ENCODE peak calls at places on chromosomes 2 and 18, in nine cellular contexts. One of them, this sample, is unnamed.
A peak's percentile ranks its signal among the peaks of the same experiment; 100 is the strongest.

GRCh38 chr2:40168032-40168431 is 283.9 kb downstream of the SLC8A1 start:
- DNase-seq in effector memory CD4-positive, alpha-beta T cell: no peak
- DNase-seq in K562: no peak
- DNase-seq in fibroblast of lung: no peak
- DNase-seq in neuronal stem cell: no peak
- DNase-seq in GM23248: no peak
- DNase-seq in CD8-positive, alpha-beta T cell: no peak
- DNase-seq in body of pancreas: no peak
- DNase-seq in left ventricle myocardium inferior: no peak
- DNase-seq in this sample: peak; percentile 16

GRCh38 chr2:215619989-215620388 is 184.1 kb upstream of the FN1 start:
- DNase-seq in effector memory CD4-positive, alpha-beta T cell: no peak
- DNase-seq in K562: peak; percentile 86
- DNase-seq in fibroblast of lung: no peak
- DNase-seq in neuronal stem cell: no peak
- DNase-seq in GM23248: peak; percentile 34
- DNase-seq in CD8-positive, alpha-beta T cell: no peak
- DNase-seq in body of pancreas: peak; percentile 33
- DNase-seq in left ventricle myocardium inferior: peak; percentile 53
- DNase-seq in this sample: peak; percentile 58

GRCh38 chr2:38720613-38721241 is 30.4 kb downstream of the SRSF7 start:
- DNase-seq in effector memory CD4-positive, alpha-beta T cell: no peak
- DNase-seq in K562: peak; percentile 55
- DNase-seq in fibroblast of lung: peak; percentile 100
- DNase-seq in neuronal stem cell: no peak
- DNase-seq in GM23248: peak; percentile 99
- DNase-seq in CD8-positive, alpha-beta T cell: no peak
- DNase-seq in body of pancreas: peak; percentile 66
- DNase-seq in left ventricle myocardium inferior: peak; percentile 81
- DNase-seq in this sample: no peak

GRCh38 chr2:176140520-176141317 is 10.6 kb upstream of the HOXD4 start:
- DNase-seq in effector memory CD4-positive, alpha-beta T cell: peak; percentile 15
- DNase-seq in K562: peak; percentile 86
- DNase-seq in fibroblast of lung: peak; percentile 64
- DNase-seq in neuronal stem cell: peak; percentile 84
- DNase-seq in GM23248: peak; percentile 89
- DNase-seq in CD8-positive, alpha-beta T cell: peak; percentile 79
- DNase-seq in body of pancreas: peak; percentile 58
- DNase-seq in left ventricle myocardium inferior: peak; percentile 59
- DNase-seq in this sample: no peak

GRCh38 chr2:26178746-26179436 is 6.0 kb downstream of the GAREM2 start:
- DNase-seq in effector memory CD4-positive, alpha-beta T cell: no peak
- DNase-seq in K562: peak; percentile 44
- DNase-seq in fibroblast of lung: no peak
- DNase-seq in neuronal stem cell: peak; percentile 30
- DNase-seq in GM23248: peak; percentile 46
- DNase-seq in CD8-positive, alpha-beta T cell: no peak
- DNase-seq in body of pancreas: peak; percentile 39
- DNase-seq in left ventricle myocardium inferior: peak; percentile 33
- DNase-seq in this sample: peak; percentile 40

GRCh38 chr2:10120938-10121574 is 1.5 kb upstream of the RRM2 start:
- DNase-seq in effector memory CD4-positive, alpha-beta T cell: no peak
- DNase-seq in K562: peak; percentile 53
- DNase-seq in fibroblast of lung: peak; percentile 25
- DNase-seq in neuronal stem cell: no peak
- DNase-seq in GM23248: peak; percentile 45
- DNase-seq in CD8-positive, alpha-beta T cell: no peak
- DNase-seq in body of pancreas: no peak
- DNase-seq in left ventricle myocardium inferior: no peak
- DNase-seq in this sample: peak; percentile 33

GRCh38 chr18:63905361-63905760 is 2.4 kb upstream of the SERPINB10 start:
- DNase-seq in effector memory CD4-positive, alpha-beta T cell: no peak
- DNase-seq in K562: no peak
- DNase-seq in fibroblast of lung: no peak
- DNase-seq in neuronal stem cell: no peak
- DNase-seq in GM23248: no peak
- DNase-seq in CD8-positive, alpha-beta T cell: no peak
- DNase-seq in body of pancreas: no peak
- DNase-seq in left ventricle myocardium inferior: no peak
- DNase-seq in this sample: no peak

GRCh38 chr2:178072383-178073301 is at the start of gene PDE11A:
- DNase-seq in effector memory CD4-positive, alpha-beta T cell: no peak
- DNase-seq in K562: peak; percentile 96
- DNase-seq in fibroblast of lung: peak; percentile 89
- DNase-seq in neuronal stem cell: peak; percentile 63
- DNase-seq in GM23248: peak; percentile 93
- DNase-seq in CD8-positive, alpha-beta T cell: no peak
- DNase-seq in body of pancreas: peak; percentile 96
- DNase-seq in left ventricle myocardium inferior: peak; percentile 72
- DNase-seq in this sample: peak; percentile 89

GRCh38 chr2:238883315-238884004 is 35.6 kb downstream of the TWIST2 start:
- DNase-seq in effector memory CD4-positive, alpha-beta T cell: no peak
- DNase-seq in K562: no peak
- DNase-seq in fibroblast of lung: peak; percentile 65
- DNase-seq in neuronal stem cell: no peak
- DNase-seq in GM23248: peak; percentile 64
- DNase-seq in CD8-positive, alpha-beta T cell: no peak
- DNase-seq in body of pancreas: no peak
- DNase-seq in left ventricle myocardium inferior: no peak
- DNase-seq in this sample: no peak

GRCh38 chr2:1676091-1676912 is 68.0 kb downstream of the PXDN start:
- DNase-seq in effector memory CD4-positive, alpha-beta T cell: no peak
- DNase-seq in K562: no peak
- DNase-seq in fibroblast of lung: no peak
- DNase-seq in neuronal stem cell: no peak
- DNase-seq in GM23248: no peak
- DNase-seq in CD8-positive, alpha-beta T cell: peak; percentile 35
- DNase-seq in body of pancreas: no peak
- DNase-seq in left ventricle myocardium inferior: no peak
- DNase-seq in this sample: no peak

GRCh38 chr2:118599141-118599540 is 248.3 kb downstream of the EN1 start:
- DNase-seq in effector memory CD4-positive, alpha-beta T cell: no peak
- DNase-seq in K562: no peak
- DNase-seq in fibroblast of lung: no peak
- DNase-seq in neuronal stem cell: no peak
- DNase-seq in GM23248: no peak
- DNase-seq in CD8-positive, alpha-beta T cell: no peak
- DNase-seq in body of pancreas: no peak
- DNase-seq in left ventricle myocardium inferior: no peak
- DNase-seq in this sample: no peak

GRCh38 chr2:162123806-162124758 is 28.0 kb downstream of the GCG start:
- DNase-seq in effector memory CD4-positive, alpha-beta T cell: no peak
- DNase-seq in K562: peak; percentile 67
- DNase-seq in fibroblast of lung: peak; percentile 29
- DNase-seq in neuronal stem cell: peak; percentile 59
- DNase-seq in GM23248: peak; percentile 54
- DNase-seq in CD8-positive, alpha-beta T cell: no peak
- DNase-seq in body of pancreas: no peak
- DNase-seq in left ventricle myocardium inferior: no peak
- DNase-seq in this sample: no peak

DNA sequence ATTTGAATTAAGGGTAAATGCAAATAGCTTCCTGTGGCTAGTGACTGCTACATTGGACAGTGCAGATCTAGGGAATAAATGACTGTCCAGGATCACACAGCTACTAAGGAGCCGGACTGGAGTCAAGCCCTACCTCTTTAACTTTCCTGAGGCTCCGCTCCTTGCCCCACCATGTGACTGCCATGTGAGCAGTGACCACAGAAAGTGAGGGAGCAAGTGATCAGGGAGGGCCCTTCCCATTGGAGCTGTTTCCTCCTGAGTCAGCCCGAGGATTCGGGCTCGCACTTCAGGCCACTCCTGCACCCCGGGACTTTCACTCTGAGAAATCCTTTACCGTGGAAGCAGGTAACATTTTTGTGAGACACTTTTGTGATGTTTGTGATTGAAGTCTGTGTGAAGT is 198.0 kb downstream of the ANKRD30B start:
- DNase-seq in effector memory CD4-positive, alpha-beta T cell: no peak
- DNase-seq in K562: no peak
- DNase-seq in fibroblast of lung: no peak
- DNase-seq in neuronal stem cell: no peak
- DNase-seq in GM23248: peak; percentile 6
- DNase-seq in CD8-positive, alpha-beta T cell: no peak
- DNase-seq in body of pancreas: no peak
- DNase-seq in left ventricle myocardium inferior: no peak
- DNase-seq in this sample: no peak
- H3K9me3 ChIP-seq in effector memory CD4-positive, alpha-beta T cell: no peaks in the 10 kb centered on the region
- H3K9me3 ChIP-seq in K562: no peaks in the 10 kb centered on the region
- H3K9me3 ChIP-seq in fibroblast of lung: no peaks in the 10 kb centered on the region
- H3K9me3 ChIP-seq in neuronal stem cell: no peaks in the 10 kb centered on the region
- H3K9me3 ChIP-seq in GM23248: no peaks in the 10 kb centered on the region
- H3K9me3 ChIP-seq in CD8-positive, alpha-beta T cell: no peaks in the 10 kb centered on the region
- H3K9me3 ChIP-seq in body of pancreas: no peaks in the 10 kb centered on the region
- H3K9me3 ChIP-seq in left ventricle myocardium inferior: no peaks in the 10 kb centered on the region
- H3K9me3 ChIP-seq in this sample: no peaks in the 10 kb centered on the region

DNA sequence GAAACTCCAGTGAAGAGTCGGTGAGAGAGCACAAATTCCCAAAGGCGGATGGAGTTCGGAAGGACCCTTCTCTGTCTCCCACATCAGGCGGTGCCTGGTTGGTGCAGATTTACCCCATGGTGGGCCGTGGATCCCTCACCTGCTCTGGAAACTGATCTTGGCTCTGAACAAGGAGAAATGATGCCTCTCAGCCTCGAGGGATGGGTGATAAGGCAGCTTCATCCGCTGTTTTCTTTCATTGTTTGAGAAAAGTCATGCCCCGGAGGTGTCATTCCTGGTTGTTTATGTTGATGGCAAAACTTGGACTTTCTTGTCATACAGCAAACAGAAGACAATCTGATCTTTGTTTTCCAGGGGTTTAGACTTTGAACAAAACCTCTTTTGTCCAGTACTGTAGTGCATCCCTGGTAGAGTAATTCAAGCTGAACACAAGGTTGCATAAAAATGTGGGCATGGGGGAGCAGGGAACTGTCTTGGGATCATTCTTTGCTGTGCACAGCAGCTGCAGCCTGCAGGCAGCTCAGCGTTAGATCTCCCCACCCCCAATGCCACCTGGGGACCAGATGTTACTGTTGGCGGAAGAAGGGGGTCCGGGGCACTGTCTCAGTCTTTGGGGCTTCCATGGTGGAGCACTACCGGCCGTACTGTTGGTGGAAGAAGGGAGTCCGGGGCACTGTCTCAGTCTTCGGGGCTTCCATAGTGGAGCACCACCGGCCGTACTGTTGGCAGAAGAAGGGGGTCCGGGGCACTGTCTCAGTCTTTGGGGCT is 81.4 kb downstream of the NFATC1 start:
- DNase-seq in effector memory CD4-positive, alpha-beta T cell: no peak
- DNase-seq in K562: no peak
- DNase-seq in fibroblast of lung: no peak
- DNase-seq in neuronal stem cell: no peak
- DNase-seq in GM23248: no peak
- DNase-seq in CD8-positive, alpha-beta T cell: no peak
- DNase-seq in body of pancreas: no peak
- DNase-seq in left ventricle myocardium inferior: peak; percentile 8
- DNase-seq in this sample: no peak
- H3K9me3 ChIP-seq in effector memory CD4-positive, alpha-beta T cell: no peaks in the 10 kb centered on the region
- H3K9me3 ChIP-seq in K562: no peaks in the 10 kb centered on the region
- H3K9me3 ChIP-seq in fibroblast of lung: peaks cover 2% of the 10 kb centered on the region
- H3K9me3 ChIP-seq in neuronal stem cell: peaks cover 3% of the 10 kb centered on the region
- H3K9me3 ChIP-seq in GM23248: no peaks in the 10 kb centered on the region
- H3K9me3 ChIP-seq in CD8-positive, alpha-beta T cell: no peaks in the 10 kb centered on the region
- H3K9me3 ChIP-seq in body of pancreas: no peaks in the 10 kb centered on the region
- H3K9me3 ChIP-seq in left ventricle myocardium inferior: peaks cover 5% of the 10 kb centered on the region
- H3K9me3 ChIP-seq in this sample: no peaks in the 10 kb centered on the region

DNA sequence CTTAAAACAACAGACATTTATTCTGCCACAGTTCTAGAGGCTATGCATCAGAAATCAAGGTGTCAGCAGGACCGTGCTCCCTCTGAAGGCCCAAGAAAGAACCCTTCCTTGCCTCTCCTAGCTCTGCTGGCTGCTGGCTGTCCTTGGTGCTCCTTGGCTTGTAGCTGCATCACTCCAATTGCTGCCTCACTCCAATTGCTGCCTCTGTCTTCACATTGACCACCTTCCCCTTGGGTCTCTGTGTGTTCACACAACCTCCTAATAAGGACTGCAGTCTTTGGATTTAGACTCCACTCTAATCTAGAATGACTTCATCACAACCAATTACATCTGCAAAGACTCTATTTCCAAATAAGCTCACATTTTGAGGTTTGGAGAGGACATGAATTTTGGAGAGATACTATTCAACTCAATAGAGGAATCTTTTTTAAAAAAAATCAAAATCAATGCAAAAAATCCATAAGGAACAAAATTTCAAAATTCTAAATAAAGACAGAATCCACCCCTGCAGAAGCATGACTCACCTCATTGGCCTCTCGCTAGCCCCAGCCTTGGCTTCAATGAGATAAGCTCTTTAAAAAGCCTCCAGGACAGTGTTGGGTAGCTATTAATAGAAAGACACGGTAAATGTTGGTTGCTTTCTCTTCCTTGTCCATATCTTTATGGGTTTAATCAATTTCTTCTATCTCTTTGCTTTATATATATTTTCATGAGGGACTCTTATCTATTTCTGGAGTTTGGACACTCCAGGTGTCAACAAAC is 267.6 kb upstream of the MGAT5 start:
- DNase-seq in effector memory CD4-positive, alpha-beta T cell: no peak
- DNase-seq in K562: peak; percentile 31
- DNase-seq in fibroblast of lung: peak; percentile 64
- DNase-seq in neuronal stem cell: no peak
- DNase-seq in GM23248: peak; percentile 36
- DNase-seq in CD8-positive, alpha-beta T cell: no peak
- DNase-seq in body of pancreas: no peak
- DNase-seq in left ventricle myocardium inferior: no peak
- DNase-seq in this sample: no peak
- H3K9me3 ChIP-seq in effector memory CD4-positive, alpha-beta T cell: no peaks in the 10 kb centered on the region
- H3K9me3 ChIP-seq in K562: no peaks in the 10 kb centered on the region
- H3K9me3 ChIP-seq in fibroblast of lung: no peaks in the 10 kb centered on the region
- H3K9me3 ChIP-seq in neuronal stem cell: no peaks in the 10 kb centered on the region
- H3K9me3 ChIP-seq in GM23248: no peaks in the 10 kb centered on the region
- H3K9me3 ChIP-seq in CD8-positive, alpha-beta T cell: no peaks in the 10 kb centered on the region
- H3K9me3 ChIP-seq in body of pancreas: no peaks in the 10 kb centered on the region
- H3K9me3 ChIP-seq in left ventricle myocardium inferior: peaks cover 4% of the 10 kb centered on the region
- H3K9me3 ChIP-seq in this sample: no peaks in the 10 kb centered on the region

DNA sequence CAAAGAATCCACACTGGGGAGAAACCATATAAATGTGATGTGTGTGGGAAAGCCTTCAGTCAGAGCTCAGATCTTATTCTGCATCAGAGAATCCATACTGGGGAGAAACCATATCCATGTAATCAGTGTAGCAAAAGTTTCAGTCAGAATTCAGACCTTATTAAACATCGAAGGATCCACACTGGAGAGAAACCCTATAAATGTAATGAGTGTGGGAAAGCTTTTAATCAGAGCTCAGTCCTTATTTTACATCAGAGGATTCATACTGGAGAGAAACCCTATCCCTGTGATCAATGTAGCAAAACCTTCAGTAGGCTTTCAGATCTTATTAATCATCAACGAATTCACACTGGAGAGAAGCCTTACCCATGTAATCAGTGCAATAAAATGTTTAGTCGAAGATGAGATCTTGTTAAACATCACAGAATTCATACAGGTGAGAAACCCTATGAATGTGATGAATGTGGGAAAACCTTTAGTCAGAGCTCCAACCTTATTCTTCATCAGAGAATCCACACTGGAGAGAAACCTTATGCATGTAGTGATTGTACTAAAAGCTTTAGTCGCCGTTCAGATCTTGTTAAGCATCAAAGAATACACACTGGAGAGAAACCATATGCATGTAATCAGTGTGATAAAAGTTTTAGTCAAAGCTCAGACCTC is 16.7 kb upstream of the ZSCAN30 start:
- DNase-seq in effector memory CD4-positive, alpha-beta T cell: no peak
- DNase-seq in K562: no peak
- DNase-seq in fibroblast of lung: no peak
- DNase-seq in neuronal stem cell: no peak
- DNase-seq in GM23248: no peak
- DNase-seq in CD8-positive, alpha-beta T cell: no peak
- DNase-seq in body of pancreas: no peak
- DNase-seq in left ventricle myocardium inferior: no peak
- DNase-seq in this sample: no peak
- H3K9me3 ChIP-seq in effector memory CD4-positive, alpha-beta T cell: peaks cover 62% of the 10 kb centered on the region
- H3K9me3 ChIP-seq in K562: peaks cover 36% of the 10 kb centered on the region
- H3K9me3 ChIP-seq in fibroblast of lung: peaks cover 7% of the 10 kb centered on the region
- H3K9me3 ChIP-seq in neuronal stem cell: peaks cover 85% of the 10 kb centered on the region
- H3K9me3 ChIP-seq in GM23248: peaks cover 24% of the 10 kb centered on the region
- H3K9me3 ChIP-seq in CD8-positive, alpha-beta T cell: peaks cover 79% of the 10 kb centered on the region
- H3K9me3 ChIP-seq in body of pancreas: peaks cover 31% of the 10 kb centered on the region
- H3K9me3 ChIP-seq in left ventricle myocardium inferior: peaks cover 100% of the 10 kb centered on the region
- H3K9me3 ChIP-seq in this sample: no peaks in the 10 kb centered on the region

This sample was measured in Caco-2.